ENCODE peak calls at places on chromosomes 2 and 18, in four cellular contexts. R is uterus, C is SK-N-SH, Z is heart right ventricle. B is an unnamed sample.

GRCh38 chr2:319059-319600 is 31.2 kb upstream of the ALKAL2 start:
- DNase-seq in Z (no peak), R (no peak), C (no peak), B (no peak)

GRCh38 chr2:26924731-26925099 is 45.7 kb upstream of the MAPRE3 start:
- DNase-seq in R (no peak), C (no peak), Z (no peak), B (no peak)

GRCh38 chr18:59454909-59455727 is 96.1 kb upstream of the LMAN1 start:
- DNase-seq in R (no peak), Z (peak; percentile 52), C (peak; percentile 62), B (no peak)

GRCh38 chr18:54742654-54743053 is 85.6 kb upstream of the RAB27B start:
- DNase-seq in Z (no peak), C (no peak), R (peak; percentile 49), B (no peak)

GRCh38 chr2:161414015-161414384 is 2.1 kb upstream of the TBR1 start:
- DNase-seq in R (no peak), Z (no peak), C (no peak), B (no peak)

GRCh38 chr2:16687949-16688348 is 22.3 kb upstream of the CYRIA start:
- DNase-seq in R (no peak), C (no peak), Z (no peak), B (no peak)

GRCh38 chr2:27379840-27380625 is 501 bp downstream of the ZNF513 start:
- DNase-seq in C (peak; percentile 47), R (peak; percentile 75), Z (peak; percentile 74), B (no peak)

GRCh38 chr18:48007955-48008701 is 77.7 kb upstream of the SMAD2 start:
- DNase-seq in R (peak; percentile 40), Z (peak; percentile 68), C (peak; percentile 99), B (peak; percentile 61)

GRCh38 chr2:12765203-12765602 is 48.5 kb downstream of the TRIB2 start:
- DNase-seq in R (no peak), C (no peak), Z (no peak), B (no peak)

GRCh38 chr2:36371070-36371962 is 15.7 kb downstream of the CRIM1 start:
- DNase-seq in R (no peak), Z (no peak), C (no peak), B (no peak)

GRCh38 chr18:11828772-11829432 is 22.3 kb upstream of the CHMP1B start:
- DNase-seq in Z (no peak), C (no peak), R (no peak), B (no peak)

GRCh38 chr2:172556284-172557033 is 569 bp downstream of the PDK1 start:
- DNase-seq in R (peak; percentile 50), Z (peak; percentile 62), C (no peak), B (peak; percentile 70)

GRCh38 chr18:49788327-49788908 is 24.9 kb downstream of the ACAA2 start:
- DNase-seq in C (no peak), Z (no peak), R (no peak), B (no peak)

GRCh38 chr2:69164379-69164778 is 151.4 kb downstream of the ANTXR1 start:
- DNase-seq in Z (no peak), R (no peak), C (peak; percentile 82), B (no peak)

GRCh38 chr2:240711701-240712100 is 20.0 kb downstream of the AQP12A start:
- DNase-seq in C (no peak), R (no peak), Z (no peak), B (no peak)

GRCh38 chr18:12338382-12338781 is 30.3 kb downstream of the TUBB6 start:
- DNase-seq in R (no peak), C (no peak), Z (no peak), B (no peak)

GRCh38 chr18:56245856-56246575 is 392.4 kb downstream of the TXNL1 start:
- DNase-seq in R (no peak), C (peak; percentile 6), Z (no peak), B (peak; percentile 12)

GRCh38 chr18:46481048-46481846 is 175.8 kb downstream of the LOXHD1 start:
- DNase-seq in Z (no peak), C (peak; percentile 64), R (no peak), B (peak; percentile 70)

GRCh38 chr2:53442783-53443182 is 324.8 kb upstream of the CHAC2 start:
- DNase-seq in Z (no peak), C (no peak), R (no peak), B (no peak)

GRCh38 chr2:237222178-237222577 is 136.5 kb downstream of the COPS8 start:
- DNase-seq in R (no peak), C (no peak), Z (no peak), B (peak; percentile 29)

GRCh38 chr18:38330573-38330972 is 765.0 kb upstream of the CELF4 start:
- DNase-seq in R (no peak), C (no peak), Z (no peak), B (no peak)

GRCh38 chr18:71707985-71708500 is 836.1 kb downstream of the CBLN2 start:
- DNase-seq in C (no peak), Z (no peak), R (no peak), B (no peak)

GRCh38 chr18:66621816-66622576 is 18.1 kb upstream of the CDH19 start:
- DNase-seq in Z (no peak), R (no peak), C (no peak), B (no peak)

GRCh38 chr2:17538022-17538843 is 2.3 kb upstream of the VSNL1 start:
- DNase-seq in Z (no peak), C (peak; percentile 33), R (no peak), B (peak; percentile 64)

GRCh38 chr2:222769941-222770340 is 90.9 kb upstream of the ACSL3 start:
- DNase-seq in R (no peak), Z (no peak), C (no peak), B (no peak)

GRCh38 chr2:223357076-223357475 is 245.1 kb downstream of the SCG2 start:
- DNase-seq in C (no peak), R (no peak), Z (no peak), B (no peak)

GRCh38 chr2:135095591-135095990 is 43.5 kb downstream of the RAB3GAP1 start:
- DNase-seq in R (no peak), C (no peak), Z (no peak), B (no peak)

GRCh38 chr2:127658146-127658545 is 12.2 kb downstream of the GPR17 start:
- DNase-seq in C (no peak), R (no peak), Z (no peak), B (no peak)

GRCh38 chr2:128779301-128780095 is 460.8 kb upstream of the HS6ST1 start:
- DNase-seq in Z (no peak), C (no peak), R (no peak), B (no peak)

GRCh38 chr18:2395427-2396161 is 175.7 kb downstream of the METTL4 start:
- DNase-seq in C (no peak), R (no peak), Z (no peak), B (no peak)

GRCh38 chr2:235413084-235413483 is 80.8 kb upstream of the AGAP1 start:
- DNase-seq in C (no peak), Z (no peak), R (no peak), B (no peak)

GRCh38 chr2:406876-407275 is 119.0 kb upstream of the ALKAL2 start:
- DNase-seq in R (no peak), Z (no peak), C (no peak), B (no peak)

GRCh38 chr2:144468823-144469595 is 50.9 kb downstream of the ZEB2 start:
- DNase-seq in Z (no peak), R (no peak), C (no peak), B (no peak)
- H3K27me3 ChIP-seq in Z (no peaks in the 10 kb centered on the region), R (no peaks in the 10 kb centered on the region), C (no peaks in the 10 kb centered on the region), B (no peaks in the 10 kb centered on the region)

DNA sequence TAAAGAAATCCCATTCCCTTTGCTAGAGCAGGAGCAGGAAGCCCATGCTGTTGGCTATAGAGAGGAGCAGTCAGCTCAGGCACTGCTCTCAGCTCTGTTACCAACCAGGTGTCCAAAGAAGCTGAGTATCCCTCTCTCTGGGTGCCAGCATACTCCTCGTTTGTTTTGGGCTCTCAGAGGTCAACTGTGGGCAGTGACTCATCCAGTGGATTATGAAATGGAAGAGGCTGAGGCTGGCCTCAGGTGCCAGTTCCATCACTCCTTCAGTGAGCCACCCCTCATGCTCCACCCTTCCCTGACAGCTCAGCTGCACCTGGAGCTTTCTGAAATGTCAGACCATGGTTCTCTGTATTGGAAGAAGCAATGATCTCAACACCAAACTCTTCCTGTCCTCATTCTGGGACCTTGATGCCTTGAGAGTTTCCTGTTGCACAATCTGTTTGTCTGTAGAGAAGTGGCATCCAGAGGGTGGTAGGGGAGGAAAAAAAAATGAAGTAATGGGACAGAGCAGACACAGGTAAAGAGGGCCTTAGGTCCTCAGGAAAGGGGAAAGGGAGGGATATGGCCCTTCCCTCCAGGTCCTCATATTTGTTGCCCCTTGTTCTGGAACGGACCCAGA is 31.2 kb upstream of the EN1 start:
- DNase-seq in C (no peak), R (no peak), Z (no peak), B (no peak)
- H3K4me1 ChIP-seq in C (no peaks in the 10 kb centered on the region), R (no peaks in the 10 kb centered on the region), Z (no peaks in the 10 kb centered on the region), B (no peaks in the 10 kb centered on the region)

DNA sequence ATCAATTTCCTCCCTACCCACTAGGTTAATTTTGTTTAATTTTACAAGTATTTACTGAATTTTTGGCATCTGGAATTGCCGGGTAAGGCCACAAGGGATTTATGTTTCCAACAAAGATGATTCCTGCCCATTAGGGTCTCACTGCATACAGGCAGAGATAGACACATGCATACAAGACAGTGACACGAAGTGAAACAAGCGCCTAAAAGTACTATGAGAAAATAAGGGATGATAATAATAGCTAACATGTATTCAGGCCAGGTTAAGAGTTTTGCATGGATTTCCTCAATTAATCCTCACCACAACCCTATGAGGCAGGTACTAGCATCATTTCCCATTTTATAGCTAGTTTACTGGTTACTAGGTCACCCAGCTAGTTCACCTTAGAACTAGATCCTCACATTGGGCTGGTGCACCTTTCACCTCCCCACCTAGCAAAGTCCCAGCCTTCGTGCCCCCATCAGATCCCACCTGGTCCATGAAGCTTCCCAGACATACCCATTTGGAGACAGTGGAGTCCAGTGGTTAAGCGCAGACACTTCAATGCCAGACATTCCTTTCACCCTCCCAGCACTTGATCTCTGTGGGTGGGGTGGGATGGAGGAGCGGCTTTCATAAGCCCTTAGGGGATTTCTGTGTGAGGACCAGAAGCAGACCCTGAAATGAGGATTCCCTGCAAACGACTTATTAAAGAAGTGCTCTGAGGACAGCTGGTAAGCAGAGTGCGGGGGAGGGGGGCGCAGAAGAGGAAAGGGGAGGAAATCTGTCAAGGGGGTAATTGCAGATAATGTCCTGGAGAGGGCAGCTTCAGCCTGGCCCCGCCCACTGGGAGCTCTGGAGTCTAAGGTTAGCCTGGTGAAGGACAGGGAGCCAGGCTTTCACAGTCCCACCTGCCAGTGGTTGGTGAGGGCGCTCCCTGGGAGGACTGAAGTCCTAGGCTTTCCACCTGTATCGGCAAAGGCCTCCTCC is 5.8 kb upstream of the DGUOK start:
- DNase-seq in C (peak; percentile 62), Z (peak; percentile 19), R (peak; percentile 55), B (peak; percentile 50)
- TF ChIP-seq CTCF in C (peak; percentile 31), Z (peak; percentile 20), R (no peak), B (peak; percentile 21)

GRCh38 chr2:218998414-218999002 is 5.3 kb upstream of the CRYBA2 start:
- DNase-seq in C (no peak), R (no peak), Z (no peak), B (no peak)

GRCh38 chr2:218997730-218998129 is 4.5 kb upstream of the CRYBA2 start:
- DNase-seq in C (peak; percentile 80), R (no peak), Z (no peak), B (no peak)

GRCh38 chr2:218995972-218996644 is 2.9 kb upstream of the CRYBA2 start:
- DNase-seq in Z (peak; percentile 84), R (peak; percentile 74), C (peak; percentile 96), B (peak; percentile 86)

GRCh38 chr2:218995561-218995960 is 2.3 kb upstream of the CRYBA2 start:
- DNase-seq in C (no peak), Z (no peak), R (no peak), B (no peak)

DNA sequence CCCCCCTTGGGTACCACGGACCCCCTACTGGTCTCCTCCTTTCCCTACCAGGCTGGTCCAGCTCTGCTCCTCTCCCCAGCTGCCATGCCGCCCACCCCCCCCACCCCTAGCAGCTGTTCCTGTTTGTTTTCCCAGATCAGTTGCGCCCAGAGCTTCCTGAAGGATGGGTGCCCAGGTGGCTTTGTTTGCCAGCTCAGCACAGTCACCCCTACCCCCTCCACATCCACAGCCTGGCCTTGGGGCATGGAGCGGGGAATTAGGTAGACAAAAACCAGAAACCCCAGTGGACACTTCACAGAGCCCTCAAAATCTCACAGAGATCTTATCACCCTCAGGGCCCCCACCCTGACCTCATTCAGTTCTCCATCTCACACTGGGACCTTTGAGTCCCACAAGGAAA is 3.7 kb upstream of the CRYBA2 start:
- DNase-seq in C (peak; percentile 85), R (no peak), Z (no peak), B (no peak)
- H3K27me3 ChIP-seq in C (no peaks in the 10 kb centered on the region), R (peaks cover 19% of the 10 kb centered on the region), Z (peaks cover 93% of the 10 kb centered on the region), B (peaks cover 60% of the 10 kb centered on the region)